ENCODE peak calls at places on chromosomes 16 and 17, in six cellular contexts. X, K, O, A, L and U are unnamed samples.

GRCh38 chr17:79836952-79837887 is 2.0 kb downstream of the CBX4 start:
- DNase-seq in K (peak; percentile 93), X (no peak), O (peak; percentile 85), L (peak; percentile 83), A (peak; percentile 90), U (peak; percentile 81)

GRCh38 chr17:80328620-80329380 is 68.1 kb downstream of the RNF213 start:
- DNase-seq in L (peak; percentile 42), O (no peak), K (no peak), X (no peak), A (no peak), U (no peak)

GRCh38 chr17:42027961-42028790 is 8.3 kb downstream of the NKIRAS2 start:
- DNase-seq in X (no peak), O (no peak), L (no peak), A (no peak), K (no peak), U (no peak)

GRCh38 chr17:50560931-50561750 is 626 bp downstream of the CACNA1G start:
- DNase-seq in L (no peak), X (no peak), O (no peak), K (no peak), A (no peak), U (no peak)

GRCh38 chr16:49920397-49920796 is 64.5 kb upstream of the ZNF423 start:
- DNase-seq in A (no peak), K (peak; percentile 17), O (no peak), X (no peak), L (no peak), U (no peak)

GRCh38 chr16:74667215-74667765 is 613 bp upstream of the RFWD3 start:
- DNase-seq in O (no peak), A (peak; percentile 39), X (no peak), K (peak; percentile 69), L (peak; percentile 67), U (peak; percentile 24)

GRCh38 chr16:77794586-77794985 is 6.2 kb downstream of the VAT1L start:
- DNase-seq in L (no peak), K (no peak), A (no peak), X (no peak), O (no peak), U (no peak)

GRCh38 chr16:53864819-53865491 is 161.0 kb downstream of the FTO start:
- DNase-seq in O (peak; percentile 74), A (no peak), X (no peak), K (no peak), L (no peak), U (no peak)

GRCh38 chr17:6439951-6440350 is 4.3 kb upstream of the PIMREG start:
- DNase-seq in X (no peak), A (no peak), K (no peak), L (no peak), O (no peak), U (no peak)

GRCh38 chr16:11781773-11782172 is 15.3 kb downstream of the ZC3H7A start:
- DNase-seq in L (no peak), X (no peak), A (no peak), K (no peak), O (no peak), U (no peak)
- H3K4me1 ChIP-seq in L (no peaks in the 10 kb centered on the region), X (peaks cover 36% of the 10 kb centered on the region), A (peaks cover 9% of the 10 kb centered on the region), K (peaks cover 40% of the 10 kb centered on the region), O (no peaks in the 10 kb centered on the region), U (peaks cover 49% of the 10 kb centered on the region)

GRCh38 chr17:65751263-65751662 is 189.8 kb upstream of the AXIN2 start:
- DNase-seq in O (no peak), A (no peak), X (no peak), L (no peak), K (no peak), U (no peak)
- H3K27ac ChIP-seq in O (no peak overlapping the region), A (no peak overlapping the region), X (no peak overlapping the region), L (no peak overlapping the region), K (peak overlapping the region; percentile 12), U (peak overlapping the region; percentile 29)

GRCh38 chr17:62643496-62643895 is 16.0 kb downstream of the MRC2 start:
- DNase-seq in L (no peak), K (no peak), X (no peak), A (no peak), O (no peak), U (no peak)
- H3K4me1 ChIP-seq in L (no peaks in the 10 kb centered on the region), K (no peaks in the 10 kb centered on the region), X (peaks cover 5% of the 10 kb centered on the region), A (no peaks in the 10 kb centered on the region), O (no peaks in the 10 kb centered on the region), U (peaks cover 7% of the 10 kb centered on the region)

DNA sequence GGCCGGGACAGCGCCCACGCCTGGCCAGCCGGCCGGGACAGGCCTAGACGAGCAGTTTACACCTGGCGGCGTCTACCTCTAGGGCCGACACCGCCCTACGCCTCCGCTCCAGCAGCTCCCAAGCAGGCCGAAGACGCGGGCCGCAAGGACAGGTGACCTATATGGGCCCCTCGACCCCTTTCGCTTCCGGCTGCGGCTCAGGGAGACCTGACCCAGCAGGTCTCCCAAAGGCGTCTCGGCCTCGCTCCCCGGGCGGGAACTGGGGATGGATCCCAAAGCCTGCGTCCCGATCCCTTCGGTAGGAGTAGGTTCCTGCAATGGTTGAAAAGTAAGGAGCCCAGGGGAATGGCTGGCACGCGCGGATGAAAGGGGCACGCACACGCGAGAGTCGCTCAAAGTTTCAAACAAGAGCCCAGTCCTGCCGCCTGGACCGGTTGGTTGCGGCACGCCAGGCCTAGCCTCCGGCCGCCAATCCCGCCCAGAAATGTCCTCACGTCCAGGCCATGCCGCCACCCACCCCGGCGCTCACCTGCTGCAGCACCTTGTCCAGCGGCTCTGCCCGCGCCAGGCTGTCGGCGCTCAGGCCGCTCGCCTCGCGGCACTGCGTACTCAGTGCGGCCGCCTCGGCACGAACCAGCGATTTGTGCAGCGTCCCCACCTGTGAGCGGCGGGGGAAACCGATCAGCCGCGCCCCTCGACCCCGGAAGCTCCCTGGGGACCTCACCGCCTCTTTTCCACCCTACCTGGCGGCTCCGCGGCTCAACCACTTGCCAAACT is 634 bp downstream of the ESRP2 start:
- DNase-seq in X (no peak), L (peak; percentile 72), K (peak; percentile 72), A (no peak), O (peak; percentile 61), U (no peak)
- H3K27ac ChIP-seq in X (peak overlapping the region; percentile 87), L (peak overlapping the region; percentile 51), K (peak overlapping the region; percentile 3), A (no peak overlapping the region), O (peak overlapping the region; percentile 54), U (peak overlapping the region; percentile 17)